ENCODE peak calls at places on chromosome 13, in nine cellular contexts. K is Daoy; P is naive thymus-derived CD8-positive, alpha-beta T cell; O is iPS DF 19.7; A is HT1080; I is GM04503; N is skeletal muscle cell; V is Ammon's horn; J is foreskin fibroblast. T is an unnamed sample.

GRCh38 chr13:75785130-75785529 is 149.0 kb downstream of the LMO7 start:
- DNase-seq in K (no peak), P (no peak), O (no peak), A (no peak), I (no peak), N (no peak), V (no peak), J (peak; percentile 62), T (no peak)

GRCh38 chr13:107370036-107370785 is 802.3 kb upstream of the ARGLU1 start:
- DNase-seq in K (peak; percentile 58), P (no peak), O (no peak), A (peak; percentile 83), I (peak; percentile 15), N (no peak), V (peak; percentile 28), J (peak; percentile 4), T (no peak)

GRCh38 chr13:41554626-41555386 is 97.5 kb downstream of the RGCC start:
- DNase-seq in K (no peak), P (no peak), O (no peak), A (no peak), I (no peak), N (no peak), V (no peak), J (no peak), T (no peak)

GRCh38 chr13:66751691-66752090 is 478.4 kb downstream of the PCDH9 start:
- DNase-seq in K (no peak), P (no peak), O (no peak), A (no peak), I (no peak), N (no peak), V (no peak), J (no peak), T (no peak)

GRCh38 chr13:51645154-51645650 is 60.9 kb downstream of the WDFY2 start:
- DNase-seq in K (peak; percentile 22), P (peak; percentile 71), O (no peak), A (peak; percentile 45), I (peak; percentile 69), N (peak; percentile 58), V (peak; percentile 49), J (peak; percentile 79), T (no peak)

GRCh38 chr13:36975172-36975571 is 24.0 kb downstream of the ALG5 start:
- DNase-seq in K (no peak), P (no peak), O (no peak), A (no peak), I (no peak), N (no peak), V (no peak), J (no peak), T (no peak)

GRCh38 chr13:40878321-40878720 is 88.9 kb downstream of the SLC25A15 start:
- DNase-seq in K (no peak), P (no peak), O (no peak), A (no peak), I (no peak), N (no peak), V (no peak), J (no peak), T (no peak)

GRCh38 chr13:111964411-111965035 is 102.4 kb upstream of the SOX1 start:
- DNase-seq in K (no peak), P (no peak), O (no peak), A (no peak), I (no peak), N (no peak), V (no peak), J (no peak), T (no peak)

GRCh38 chr13:63184693-63185092 is 1769.0 kb upstream of the PCDH20 start:
- DNase-seq in K (no peak), P (no peak), O (peak; percentile 87), A (peak; percentile 91), I (no peak), N (peak; percentile 67), V (no peak), J (peak; percentile 84), T (no peak)

GRCh38 chr13:110323172-110323851 is 16.2 kb downstream of the COL4A2 start:
- DNase-seq in K (peak; percentile 76), P (no peak), O (no peak), A (peak; percentile 77), I (peak; percentile 69), N (no peak), V (no peak), J (peak; percentile 74), T (no peak)

GRCh38 chr13:25717798-25718197 is 334.0 kb downstream of the SHISA2 start:
- DNase-seq in K (no peak), P (no peak), O (no peak), A (no peak), I (no peak), N (no peak), V (no peak), J (no peak), T (no peak)

GRCh38 chr13:62973804-62974203 is 1558.2 kb upstream of the PCDH20 start:
- DNase-seq in K (no peak), P (no peak), O (no peak), A (no peak), I (no peak), N (no peak), V (no peak), J (no peak), T (no peak)

GRCh38 chr13:113902956-113903355 is 39.1 kb upstream of the GAS6 start:
- DNase-seq in K (no peak), P (no peak), O (no peak), A (no peak), I (no peak), N (no peak), V (no peak), J (no peak), T (no peak)

GRCh38 chr13:35720690-35721554 is 244.4 kb upstream of the MAB21L1 start:
- DNase-seq in K (peak; percentile 57), P (no peak), O (peak; percentile 25), A (peak; percentile 58), I (no peak), N (no peak), V (peak; percentile 61), J (peak; percentile 78), T (peak; percentile 49)

GRCh38 chr13:41847216-41847615 is 113.7 kb downstream of the VWA8 start:
- DNase-seq in K (no peak), P (no peak), O (no peak), A (no peak), I (no peak), N (no peak), V (no peak), J (no peak), T (no peak)

GRCh38 chr13:45932611-45933182 is 81.1 kb upstream of the SIAH3 start:
- DNase-seq in K (no peak), P (no peak), O (no peak), A (no peak), I (no peak), N (no peak), V (peak; percentile 35), J (no peak), T (no peak)

GRCh38 chr13:33744589-33745369 is 73.2 kb upstream of the RFC3 start:
- DNase-seq in K (peak; percentile 4), P (no peak), O (no peak), A (peak; percentile 51), I (no peak), N (no peak), V (no peak), J (peak; percentile 8), T (no peak)

GRCh38 chr13:33997574-33997973 is 179.6 kb downstream of the RFC3 start:
- DNase-seq in K (no peak), P (no peak), O (no peak), A (no peak), I (no peak), N (no peak), V (no peak), J (no peak), T (no peak)

GRCh38 chr13:61110804-61111203 is 304.8 kb downstream of the PCDH20 start:
- DNase-seq in K (no peak), P (no peak), O (no peak), A (no peak), I (no peak), N (no peak), V (no peak), J (no peak), T (no peak)

GRCh38 chr13:45490068-45490467 is 25.3 kb downstream of the COG3 start:
- DNase-seq in K (no peak), P (no peak), O (no peak), A (no peak), I (no peak), N (no peak), V (no peak), J (no peak), T (no peak)

GRCh38 chr13:34039678-34040077 is 221.7 kb downstream of the RFC3 start:
- DNase-seq in K (no peak), P (no peak), O (no peak), A (no peak), I (no peak), N (no peak), V (no peak), J (no peak), T (no peak)

GRCh38 chr13:35830850-35831450 is 300.2 kb downstream of the DCLK1 start:
- DNase-seq in K (no peak), P (no peak), O (no peak), A (no peak), I (no peak), N (no peak), V (no peak), J (no peak), T (no peak)

GRCh38 chr13:74250738-74251190 is 116.6 kb upstream of the KLF12 start:
- DNase-seq in K (peak; percentile 61), P (no peak), O (no peak), A (peak; percentile 63), I (peak; percentile 71), N (no peak), V (no peak), J (peak; percentile 89), T (no peak)

GRCh38 chr13:101308247-101309013 is 107.9 kb downstream of the NALCN start:
- DNase-seq in K (no peak), P (no peak), O (no peak), A (no peak), I (no peak), N (no peak), V (no peak), J (peak; percentile 38), T (no peak)

T was measured in Right ventricle myocardium superior.